ENCODE peak calls at places on chromosomes 3 and 15, in eight cellular contexts. J is SK-N-MC, N is GM06990, X is T-cell, R is T-helper 9 cell, B is kidney epithelial cell, P is thoracic aorta, D is tibial nerve. F is an unnamed sample.

GRCh38 chr15:57100136-57100539 is 181.7 kb downstream of the TCF12 start:
- DNase-seq in P (no peak), R (no peak), D (no peak), X (no peak), N (peak; percentile 38), B (no peak), J (no peak), F (no peak)

GRCh38 chr3:3798641-3799113 is 554 bp upstream of the LRRN1 start:
- DNase-seq in X (peak; percentile 31), R (no peak), N (peak; percentile 22), P (no peak), D (no peak), J (no peak), B (no peak), F (peak; percentile 74)

GRCh38 chr15:91553455-91553854 is 300.1 kb upstream of the SLCO3A1 start:
- DNase-seq in P (no peak), D (no peak), J (no peak), X (no peak), N (no peak), B (no peak), R (no peak), F (no peak)

GRCh38 chr3:66394261-66395249 is 106.3 kb downstream of the LRIG1 start:
- DNase-seq in J (no peak), D (no peak), P (peak; percentile 58), B (no peak), N (no peak), R (no peak), X (no peak), F (no peak)

GRCh38 chr15:93270937-93271472 is 182.0 kb upstream of the RGMA start:
- DNase-seq in P (no peak), N (no peak), R (no peak), J (no peak), D (no peak), B (no peak), X (no peak), F (no peak)

GRCh38 chr3:157493627-157494550 is 9.3 kb downstream of the VEPH1 start:
- DNase-seq in P (no peak), X (no peak), D (no peak), R (no peak), N (no peak), J (peak; percentile 50), B (peak; percentile 18), F (no peak)

GRCh38 chr3:52402706-52403270 is 42.1 kb downstream of the SEMA3G start:
- DNase-seq in P (no peak), X (no peak), J (no peak), N (no peak), R (no peak), B (no peak), D (no peak), F (no peak)

GRCh38 chr15:39851505-39852082 is 68.5 kb downstream of the GPR176 start:
- DNase-seq in D (no peak), J (no peak), N (no peak), R (no peak), X (no peak), B (no peak), P (no peak), F (no peak)

GRCh38 chr3:155015776-155016451 is 64.2 kb upstream of the MME start:
- DNase-seq in X (no peak), J (no peak), B (no peak), D (no peak), R (no peak), P (no peak), N (no peak), F (no peak)

GRCh38 chr3:142888484-142889262 is at the start of gene PCOLCE2:
- DNase-seq in X (no peak), R (no peak), N (peak; percentile 26), D (no peak), P (no peak), B (no peak), J (no peak), F (no peak)

GRCh38 chr3:146277953-146278631 is 27.2 kb upstream of the PLSCR4 start:
- DNase-seq in D (no peak), P (no peak), N (no peak), B (peak; percentile 4), X (no peak), J (no peak), R (no peak), F (no peak)

GRCh38 chr15:77575203-77575934 is 57.3 kb downstream of the LINGO1 start:
- DNase-seq in R (no peak), X (no peak), B (no peak), J (no peak), D (no peak), P (no peak), N (no peak), F (no peak)

GRCh38 chr3:117903226-117903625 is 1131.4 kb downstream of the IGSF11 start:
- DNase-seq in N (no peak), P (no peak), R (no peak), J (no peak), B (no peak), X (no peak), D (no peak), F (no peak)

GRCh38 chr3:171900396-171900795 is 57.2 kb downstream of the TMEM212 start:
- DNase-seq in D (no peak), J (no peak), X (no peak), B (no peak), N (no peak), R (no peak), P (no peak), F (no peak)

GRCh38 chr3:142028174-142028833 is 121.0 kb downstream of the TFDP2 start:
- DNase-seq in N (peak; percentile 48), B (peak; percentile 65), X (no peak), R (no peak), P (no peak), D (no peak), J (peak; percentile 81), F (no peak)

GRCh38 chr3:197425485-197426131 is 127.2 kb upstream of the DLG1 start:
- DNase-seq in J (peak; percentile 57), X (no peak), P (no peak), D (no peak), N (no peak), B (no peak), R (no peak), F (no peak)

GRCh38 chr3:142366434-142366833 is 81.4 kb downstream of the XRN1 start:
- DNase-seq in J (peak; percentile 5), X (no peak), B (no peak), P (no peak), D (no peak), N (no peak), R (no peak), F (no peak)

GRCh38 chr15:47950447-47950846 is 170.3 kb upstream of the SLC24A5 start:
- DNase-seq in P (no peak), N (no peak), X (no peak), R (no peak), B (no peak), J (no peak), D (no peak), F (no peak)

GRCh38 chr3:125512135-125512920 is 7.7 kb downstream of the SNX4 start:
- DNase-seq in D (no peak), P (no peak), R (no peak), N (peak; percentile 36), J (peak; percentile 35), B (no peak), X (no peak), F (no peak)

GRCh38 chr3:18758047-18758704 is 333.0 kb upstream of the SATB1 start:
- DNase-seq in D (no peak), J (no peak), P (no peak), R (no peak), X (peak; percentile 25), B (peak; percentile 49), N (peak; percentile 22), F (peak; percentile 31)

GRCh38 chr3:99344216-99344615 is 294.2 kb upstream of the COL8A1 start:
- DNase-seq in N (no peak), D (no peak), J (no peak), P (no peak), R (no peak), X (no peak), B (no peak), F (no peak)

GRCh38 chr3:12393894-12394293 is 90.4 kb upstream of the TSEN2 start:
- DNase-seq in D (no peak), P (no peak), J (no peak), N (no peak), R (no peak), X (no peak), B (no peak), F (no peak)

GRCh38 chr3:52357151-52358080 is 41.3 kb downstream of the DNAH1 start:
- DNase-seq in X (no peak), D (no peak), N (no peak), J (no peak), R (no peak), P (no peak), B (no peak), F (no peak)

GRCh38 chr3:111666041-111666735 is 71.0 kb upstream of the ZBED2 start:
- DNase-seq in X (no peak), N (no peak), J (no peak), R (no peak), B (no peak), P (no peak), D (no peak), F (no peak)

GRCh38 chr15:98861188-98861587 is 146.4 kb downstream of the PGPEP1L start:
- DNase-seq in P (no peak), B (no peak), N (no peak), X (no peak), J (no peak), D (no peak), R (no peak), F (no peak)

GRCh38 chr3:29775352-29775751 is 494.5 kb downstream of the RBMS3 start:
- DNase-seq in B (no peak), N (no peak), D (no peak), P (no peak), R (no peak), J (no peak), X (no peak), F (no peak)

GRCh38 chr3:36525115-36525711 is 144.9 kb downstream of the STAC start:
- DNase-seq in J (no peak), X (no peak), N (no peak), P (no peak), R (no peak), B (peak; percentile 77), D (no peak), F (no peak)

GRCh38 chr3:171585029-171585428 is 124.8 kb upstream of the TNIK start:
- DNase-seq in D (no peak), X (no peak), N (no peak), J (no peak), P (no peak), R (no peak), B (peak; percentile 4), F (no peak)

GRCh38 chr3:38643090-38643489 is 6.4 kb downstream of the SCN5A start:
- DNase-seq in B (no peak), P (no peak), R (no peak), D (no peak), X (peak; percentile 21), J (no peak), N (no peak), F (no peak)

GRCh38 chr3:103048371-103048722 is 613.5 kb downstream of the ZPLD1 start:
- DNase-seq in X (no peak), D (no peak), R (no peak), N (no peak), B (peak; percentile 48), P (no peak), J (peak; percentile 75), F (no peak)